ENCODE peak calls at places on chromosome 20, in nine cellular contexts. Y is psoas muscle, S is prostate gland, A is A549, Q is heart right ventricle, C is GM23338, E is spleen, F is left ventricle myocardium inferior, X is neural progenitor cell. L is an unnamed sample.
A peak's percentile ranks its signal among the peaks of the same experiment; 100 is the strongest.

GRCh38 chr20:53656653-53657288 is 63.1 kb upstream of the ZNF217 start:
- DNase-seq in Y (no peak), S (no peak), A (no peak), Q (no peak), C (no peak), E (no peak), F (no peak), X (no peak), L (no peak)

GRCh38 chr20:38982291-38982690 is 20.1 kb downstream of the DHX35 start:
- DNase-seq in Y (no peak), S (no peak), A (no peak), Q (no peak), C (no peak), E (no peak), F (no peak), X (no peak), L (no peak)

GRCh38 chr20:45695496-45695895 is 6.3 kb upstream of the WFDC13 start:
- DNase-seq in Y (no peak), S (no peak), A (no peak), Q (no peak), C (no peak), E (no peak), F (no peak), X (no peak), L (no peak)

GRCh38 chr20:33532753-33533459 is 43.0 kb downstream of the CBFA2T2 start:
- DNase-seq in Y (no peak), S (no peak), A (no peak), Q (no peak), C (no peak), E (no peak), F (no peak), X (no peak), L (no peak)

GRCh38 chr20:36408219-36408618 is 102.1 kb downstream of the DLGAP4 start:
- DNase-seq in Y (no peak), S (no peak), A (no peak), Q (no peak), C (peak; percentile 24), E (no peak), F (no peak), X (peak; percentile 49), L (peak; percentile 10)

GRCh38 chr20:54346269-54346668 is 129.1 kb upstream of the DOK5 start:
- DNase-seq in Y (no peak), S (no peak), A (no peak), Q (no peak), C (no peak), E (no peak), F (no peak), X (no peak), L (no peak)

GRCh38 chr20:22763257-22763906 is 179.0 kb upstream of the FOXA2 start:
- DNase-seq in Y (no peak), S (no peak), A (peak; percentile 55), Q (peak; percentile 58), C (no peak), E (no peak), F (peak; percentile 46), X (no peak), L (peak; percentile 40)

GRCh38 chr20:45444050-45444449 is 25.5 kb upstream of the WFDC2 start:
- DNase-seq in Y (no peak), S (no peak), A (no peak), Q (no peak), C (no peak), E (no peak), F (no peak), X (no peak), L (no peak)

DNA sequence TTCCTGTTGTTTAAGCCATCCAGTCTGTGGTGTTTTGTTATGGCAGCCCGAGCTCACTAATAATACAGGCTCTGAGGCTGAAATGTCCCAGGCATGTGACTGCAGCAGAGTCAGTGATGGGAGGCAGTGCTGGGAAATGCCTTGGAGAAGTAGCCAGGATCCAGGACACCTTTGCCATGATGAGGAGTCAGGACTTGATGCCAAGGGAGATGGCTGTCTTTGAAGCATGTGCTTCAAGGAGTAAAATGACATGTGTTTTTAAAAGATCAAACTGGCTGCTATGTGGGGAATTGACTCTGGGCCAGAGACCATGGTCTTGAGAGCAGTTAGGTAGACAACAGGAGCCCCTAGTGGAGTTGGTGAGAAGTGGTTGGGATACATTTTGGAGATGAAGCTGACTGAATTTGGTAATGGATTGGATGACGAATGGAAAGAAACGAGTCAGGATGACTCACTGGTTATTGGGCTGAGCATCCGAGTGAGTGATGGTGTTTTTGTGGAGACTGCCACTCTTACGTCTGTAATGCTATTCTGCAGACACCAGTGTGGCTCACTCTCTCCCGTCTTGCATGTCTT is 322.2 kb downstream of the PLCB1 start:
- DNase-seq in Y (no peak), S (no peak), A (peak; percentile 10), Q (no peak), C (peak; percentile 66), E (no peak), F (no peak), X (peak; percentile 29), L (no peak)
- TF ChIP-seq CTCF in Y (no peak), S (no peak), A (no peak), Q (peak; percentile 23), C (peak; percentile 52), E (peak; percentile 32), F (peak; percentile 41), X (peak; percentile 55), L (no peak)

GRCh38 chr20:50315811-50316551 is 125.4 kb downstream of the CEBPB start:
- DNase-seq in Y (no peak), S (no peak), A (no peak), Q (no peak), C (no peak), E (peak; percentile 32), F (no peak), X (no peak), L (no peak)

GRCh38 chr20:50314936-50315335 is 124.3 kb downstream of the CEBPB start:
- DNase-seq in Y (no peak), S (no peak), A (no peak), Q (no peak), C (no peak), E (no peak), F (no peak), X (no peak), L (no peak)

GRCh38 chr20:50317644-50318043 is 127.0 kb downstream of the CEBPB start:
- DNase-seq in Y (no peak), S (no peak), A (no peak), Q (no peak), C (peak; percentile 32), E (peak; percentile 56), F (no peak), X (no peak), L (no peak)

GRCh38 chr20:50318709-50319108 is 128.1 kb downstream of the CEBPB start:
- DNase-seq in Y (no peak), S (no peak), A (no peak), Q (no peak), C (no peak), E (peak; percentile 20), F (no peak), X (no peak), L (no peak)

GRCh38 chr20:50317116-50317515 is 126.5 kb downstream of the CEBPB start:
- DNase-seq in Y (no peak), S (no peak), A (no peak), Q (no peak), C (no peak), E (peak; percentile 15), F (no peak), X (no peak), L (no peak)
- H3K4me1 ChIP-seq in Y (peaks cover 16% of the 10 kb centered on the region), S (no peaks in the 10 kb centered on the region), A (peaks cover 49% of the 10 kb centered on the region), Q (peaks cover 14% of the 10 kb centered on the region), C (peaks cover 5% of the 10 kb centered on the region), E (peaks cover 17% of the 10 kb centered on the region), F (peaks cover 39% of the 10 kb centered on the region), X (peaks cover 21% of the 10 kb centered on the region), L (peaks cover 32% of the 10 kb centered on the region)

GRCh38 chr20:40758790-40759189 is 69.8 kb upstream of the MAFB start:
- DNase-seq in Y (no peak), S (no peak), A (no peak), Q (no peak), C (no peak), E (no peak), F (no peak), X (no peak), L (no peak)

GRCh38 chr20:40753472-40753871 is 64.4 kb upstream of the MAFB start:
- DNase-seq in Y (no peak), S (no peak), A (no peak), Q (no peak), C (no peak), E (no peak), F (no peak), X (no peak), L (no peak)

GRCh38 chr20:40754372-40754943 is 65.4 kb upstream of the MAFB start:
- DNase-seq in Y (peak; percentile 52), S (no peak), A (no peak), Q (peak; percentile 61), C (no peak), E (no peak), F (peak; percentile 61), X (no peak), L (no peak)

GRCh38 chr20:40760399-40760798 is 71.4 kb upstream of the MAFB start:
- DNase-seq in Y (no peak), S (no peak), A (no peak), Q (no peak), C (no peak), E (no peak), F (no peak), X (no peak), L (no peak)

DNA sequence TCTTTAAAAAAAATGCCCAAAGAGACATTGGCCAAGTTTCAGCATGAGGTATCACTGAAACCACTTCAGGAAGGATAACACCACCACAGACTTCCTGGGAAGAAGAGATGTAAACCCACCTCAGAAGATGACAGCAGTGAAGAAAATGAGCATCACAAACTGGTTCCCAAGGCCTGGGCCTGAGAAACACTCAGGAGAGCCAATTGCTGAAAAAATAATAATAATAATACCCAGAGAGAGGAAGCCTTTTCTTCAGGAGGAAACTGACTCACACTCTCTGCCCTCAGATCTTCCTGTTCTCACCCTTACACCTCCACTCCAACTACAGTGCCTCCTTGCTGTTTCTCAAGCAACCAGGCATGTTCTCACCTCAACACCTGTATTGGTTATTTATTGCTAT is 68.1 kb upstream of the MAFB start:
- DNase-seq in Y (no peak), S (no peak), A (no peak), Q (no peak), C (no peak), E (no peak), F (no peak), X (no peak), L (no peak)
- TF ChIP-seq CTCF in Y (no peak), S (no peak), A (no peak), Q (no peak), C (no peak), E (no peak), F (no peak), X (no peak), L (no peak)

GRCh38 chr20:6709865-6710595 is 57.5 kb upstream of the BMP2 start:
- DNase-seq in Y (no peak), S (no peak), A (no peak), Q (no peak), C (peak; percentile 10), E (no peak), F (no peak), X (no peak), L (no peak)

GRCh38 chr20:6714202-6714800 is 53.2 kb upstream of the BMP2 start:
- DNase-seq in Y (no peak), S (no peak), A (no peak), Q (no peak), C (no peak), E (no peak), F (no peak), X (no peak), L (peak; percentile 65)

GRCh38 chr20:6715350-6716063 is 52.0 kb upstream of the BMP2 start:
- DNase-seq in Y (no peak), S (no peak), A (no peak), Q (no peak), C (no peak), E (no peak), F (no peak), X (no peak), L (no peak)

GRCh38 chr20:6708010-6708409 is 59.5 kb upstream of the BMP2 start:
- DNase-seq in Y (no peak), S (peak; percentile 26), A (no peak), Q (peak; percentile 48), C (no peak), E (no peak), F (peak; percentile 65), X (peak; percentile 41), L (peak; percentile 90)

GRCh38 chr20:6711950-6712634 is 55.4 kb upstream of the BMP2 start:
- DNase-seq in Y (no peak), S (no peak), A (no peak), Q (no peak), C (no peak), E (no peak), F (no peak), X (no peak), L (no peak)
- H3K4me1 ChIP-seq in Y (peaks cover 8% of the 10 kb centered on the region), S (peaks cover 6% of the 10 kb centered on the region), A (no peaks in the 10 kb centered on the region), Q (peaks cover 10% of the 10 kb centered on the region), C (no peaks in the 10 kb centered on the region), E (no peaks in the 10 kb centered on the region), F (peaks cover 15% of the 10 kb centered on the region), X (no peaks in the 10 kb centered on the region), L (peaks cover 37% of the 10 kb centered on the region)